ENCODE peak calls at places on chromosome 2, in eight cellular contexts. S is left lung, V is lower lobe of right lung, I is cardiac muscle cell, C is body of pancreas, X is heart right ventricle, E is left ventricle myocardium inferior, T is ovary. D is an unnamed sample.
A peak's percentile ranks its signal among the peaks of the same experiment; 100 is the strongest.

GRCh38 chr2:9570182-9571060 is 14.8 kb upstream of the ADAM17 start:
- DNase-seq in S (no peak), V (no peak), I (peak; percentile 50), C (no peak), X (no peak), E (no peak), T (no peak), D (no peak)

GRCh38 chr2:72214429-72215143 is 66.9 kb upstream of the CYP26B1 start:
- DNase-seq in S (no peak), V (no peak), I (peak; percentile 73), C (no peak), X (no peak), E (no peak), T (no peak), D (peak; percentile 9)

GRCh38 chr2:145288650-145289496 is 769.0 kb upstream of the ZEB2 start:
- DNase-seq in S (no peak), V (no peak), I (no peak), C (no peak), X (no peak), E (no peak), T (no peak), D (no peak)

GRCh38 chr2:20235655-20236302 is 10.8 kb upstream of the SDC1 start:
- DNase-seq in S (peak; percentile 78), V (no peak), I (no peak), C (no peak), X (no peak), E (no peak), T (no peak), D (peak; percentile 69)

GRCh38 chr2:207930747-207931146 is 94.6 kb downstream of the PLEKHM3 start:
- DNase-seq in S (peak; percentile 72), V (peak; percentile 52), I (no peak), C (peak; percentile 82), X (no peak), E (no peak), T (peak; percentile 44), D (peak; percentile 36)

GRCh38 chr2:73896362-73897239 is 3.8 kb downstream of the ACTG2 start:
- DNase-seq in S (no peak), V (no peak), I (peak; percentile 75), C (no peak), X (peak; percentile 21), E (no peak), T (no peak), D (no peak)

GRCh38 chr2:157075924-157076323 is 181.6 kb upstream of the GALNT5 start:
- DNase-seq in S (no peak), V (no peak), I (no peak), C (no peak), X (no peak), E (no peak), T (no peak), D (no peak)

GRCh38 chr2:58633576-58634365 is 392.6 kb upstream of the FANCL start:
- DNase-seq in S (no peak), V (no peak), I (peak; percentile 6), C (no peak), X (no peak), E (no peak), T (no peak), D (no peak)

GRCh38 chr2:173831312-173832229 is 133.6 kb downstream of the SP3 start:
- DNase-seq in S (no peak), V (peak; percentile 46), I (peak; percentile 86), C (peak; percentile 40), X (peak; percentile 84), E (peak; percentile 69), T (peak; percentile 80), D (no peak)

GRCh38 chr2:199409705-199410104 is 48.0 kb downstream of the SATB2 start:
- DNase-seq in S (no peak), V (no peak), I (no peak), C (no peak), X (no peak), E (no peak), T (no peak), D (no peak)

GRCh38 chr2:75055820-75056675 is 97.6 kb downstream of the POLE4 start:
- DNase-seq in S (no peak), V (no peak), I (no peak), C (no peak), X (no peak), E (no peak), T (no peak), D (no peak)

GRCh38 chr2:75047907-75048625 is 89.6 kb downstream of the POLE4 start:
- DNase-seq in S (no peak), V (no peak), I (peak; percentile 75), C (no peak), X (no peak), E (no peak), T (no peak), D (no peak)

GRCh38 chr2:75055307-75055819 is 96.9 kb downstream of the POLE4 start:
- DNase-seq in S (no peak), V (no peak), I (no peak), C (no peak), X (no peak), E (no peak), T (no peak), D (no peak)

GRCh38 chr2:75054296-75054695 is 95.9 kb downstream of the POLE4 start:
- DNase-seq in S (no peak), V (no peak), I (no peak), C (no peak), X (no peak), E (no peak), T (no peak), D (no peak)

GRCh38 chr2:75053484-75054112 is 95.2 kb downstream of the POLE4 start:
- DNase-seq in S (no peak), V (no peak), I (peak; percentile 45), C (peak; percentile 38), X (no peak), E (no peak), T (no peak), D (peak; percentile 57)
- TF ChIP-seq CTCF in S (peak; percentile 56), V (peak; percentile 56), I (peak; percentile 76), C (peak; percentile 18), X (peak; percentile 42), E (peak; percentile 58), T (no peak), D (peak; percentile 71)

GRCh38 chr2:118255301-118255700 is 167.0 kb downstream of the INSIG2 start:
- DNase-seq in S (no peak), V (no peak), I (no peak), C (no peak), X (no peak), E (no peak), T (no peak), D (no peak)
- TF ChIP-seq CTCF in S (no peak), V (no peak), I (no peak), C (no peak), X (no peak), E (no peak), T (no peak), D (no peak)

DNA sequence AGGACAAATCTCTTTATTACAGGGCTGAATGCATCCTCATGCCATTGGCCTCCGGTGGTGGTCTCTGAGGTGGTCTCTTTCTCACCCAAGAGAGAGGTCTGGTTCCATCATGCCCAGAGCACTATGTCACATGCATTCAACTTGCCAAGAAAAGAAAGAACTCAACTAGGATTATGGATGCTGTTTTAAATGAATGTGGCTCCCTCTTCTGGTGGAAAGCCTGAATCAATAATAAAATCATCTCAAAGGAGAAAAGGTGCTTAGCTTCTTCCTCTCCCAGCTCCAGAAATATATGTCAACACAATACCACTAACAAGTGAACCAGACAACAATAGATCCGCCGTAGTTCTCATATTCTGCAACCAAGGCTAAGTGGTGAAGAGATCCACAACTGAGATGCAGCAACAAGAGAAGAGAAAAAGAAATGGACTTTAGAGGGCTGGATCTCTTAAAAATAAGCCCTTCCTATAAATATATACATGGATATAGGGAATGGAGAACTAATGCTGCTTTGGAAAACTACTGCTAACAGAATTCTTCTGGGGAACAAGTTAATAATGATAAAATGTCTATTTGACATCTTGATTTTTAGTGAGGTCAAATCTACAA is 396.8 kb downstream of the NCKAP5 start:
- DNase-seq in S (no peak), V (no peak), I (peak; percentile 76), C (peak; percentile 11), X (peak; percentile 4), E (no peak), T (no peak), D (peak; percentile 46)
- TF ChIP-seq CTCF in S (peak; percentile 22), V (peak; percentile 55), I (peak; percentile 60), C (peak; percentile 19), X (peak; percentile 47), E (peak; percentile 64), T (no peak), D (peak; percentile 49)

GRCh38 chr2:27086722-27087446 is at the start of gene KHK:
- DNase-seq in S (peak; percentile 91), V (peak; percentile 75), I (peak; percentile 41), C (peak; percentile 68), X (peak; percentile 52), E (peak; percentile 61), T (peak; percentile 73), D (peak; percentile 41)
- TF ChIP-seq CTCF in S (peak; percentile 53), V (peak; percentile 38), I (no peak), C (no peak), X (no peak), E (peak; percentile 33), T (no peak), D (peak; percentile 4)

GRCh38 chr2:112220831-112221230 is 34.0 kb downstream of the ZC3H8 start:
- DNase-seq in S (no peak), V (no peak), I (no peak), C (no peak), X (no peak), E (no peak), T (no peak), D (no peak)

GRCh38 chr2:112220186-112220585 is 34.7 kb downstream of the ZC3H8 start:
- DNase-seq in S (no peak), V (no peak), I (no peak), C (no peak), X (no peak), E (no peak), T (no peak), D (no peak)

GRCh38 chr2:112216158-112216557 is 38.7 kb downstream of the ZC3H8 start:
- DNase-seq in S (no peak), V (no peak), I (peak; percentile 56), C (no peak), X (no peak), E (no peak), T (no peak), D (no peak)

GRCh38 chr2:112217854-112218253 is 37.0 kb downstream of the ZC3H8 start:
- DNase-seq in S (no peak), V (no peak), I (no peak), C (no peak), X (no peak), E (no peak), T (no peak), D (no peak)
- TF ChIP-seq CTCF in S (no peak), V (no peak), I (no peak), C (no peak), X (no peak), E (no peak), T (no peak), D (no peak)

DNA sequence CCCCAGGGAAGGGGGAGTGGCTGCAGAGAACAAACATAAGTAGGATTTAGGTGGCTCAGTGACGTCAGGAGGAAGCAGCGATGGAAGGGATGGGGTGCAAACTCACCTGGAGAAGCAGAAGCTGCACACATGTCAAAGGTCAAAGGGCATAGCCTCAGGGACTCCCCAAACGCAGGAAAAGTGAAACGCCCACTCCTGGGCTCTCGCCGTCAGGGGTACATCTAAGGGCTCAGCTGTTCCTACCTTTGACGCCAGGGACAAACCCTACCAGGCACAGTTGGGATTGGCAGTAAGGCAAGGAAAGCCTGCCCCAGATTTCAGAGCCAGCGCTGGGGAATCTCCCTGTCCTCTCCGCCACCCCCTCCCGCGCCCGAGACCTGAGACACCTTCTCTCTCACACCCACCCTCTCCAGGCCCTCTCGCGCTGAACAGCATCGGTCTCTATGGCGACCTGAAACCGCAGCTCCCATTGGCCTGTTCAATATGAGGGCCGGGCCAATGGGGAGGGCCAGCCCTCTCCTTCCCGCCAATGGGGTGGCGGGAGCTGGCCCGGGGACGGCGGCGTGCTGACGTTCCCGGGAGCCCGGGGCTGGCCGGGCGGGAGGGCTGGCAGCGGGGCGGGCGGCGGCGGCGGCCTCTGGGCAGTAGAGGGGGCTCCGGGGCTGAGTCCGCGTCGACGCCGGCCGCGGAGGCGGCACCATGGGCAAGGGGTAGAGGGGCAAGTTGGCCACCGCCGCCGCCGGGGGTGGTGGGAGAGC is at the start of the genes CCDC148 and PKP4:
- DNase-seq in S (peak; percentile 96), V (peak; percentile 92), I (peak; percentile 94), C (peak; percentile 89), X (peak; percentile 90), E (peak; percentile 89), T (peak; percentile 92), D (peak; percentile 93)
- TF ChIP-seq CTCF in S (no peak), V (peak; percentile 4), I (no peak), C (no peak), X (no peak), E (peak; percentile 25), T (no peak), D (no peak)